ENCODE peak calls at places on chromosomes 6 and 20, in five cellular contexts. One of them, this sample, is unnamed. For H3K27me3, the result is how much of the 10 kb centered on the place peaks cover.

GRCh38 chr6:65399355-65400084 is 307.5 kb downstream of the EYS start:
- DNase-seq in PC-3: no peak
- DNase-seq in HCT116: no peak
- DNase-seq in astrocyte: no peak
- DNase-seq in SK-N-SH: no peak
- DNase-seq in this sample: no peak

GRCh38 chr6:138590796-138591709 is 91.8 kb upstream of the NHSL1 start:
- DNase-seq in PC-3: peak
- DNase-seq in HCT116: peak
- DNase-seq in astrocyte: no peak
- DNase-seq in SK-N-SH: peak
- DNase-seq in this sample: peak

GRCh38 chr20:11204926-11205768 is 531.3 kb upstream of the JAG1 start:
- DNase-seq in PC-3: peak
- DNase-seq in HCT116: peak
- DNase-seq in astrocyte: peak
- DNase-seq in SK-N-SH: peak
- DNase-seq in this sample: peak

GRCh38 chr20:33475381-33476160 is 14.3 kb upstream of the CBFA2T2 start:
- DNase-seq in PC-3: no peak
- DNase-seq in HCT116: no peak
- DNase-seq in astrocyte: no peak
- DNase-seq in SK-N-SH: no peak
- DNase-seq in this sample: peak

GRCh38 chr6:18405477-18406293 is 18.5 kb downstream of the RNF144B start:
- DNase-seq in PC-3: peak
- DNase-seq in HCT116: no peak
- DNase-seq in astrocyte: peak
- DNase-seq in SK-N-SH: no peak
- DNase-seq in this sample: no peak

GRCh38 chr20:48461351-48461750 is 366.4 kb downstream of the PREX1 start:
- DNase-seq in PC-3: no peak
- DNase-seq in HCT116: no peak
- DNase-seq in astrocyte: no peak
- DNase-seq in SK-N-SH: no peak
- DNase-seq in this sample: no peak

GRCh38 chr20:3459881-3460307 is 10.9 kb upstream of the ATRN start:
- DNase-seq in PC-3: no peak
- DNase-seq in HCT116: no peak
- DNase-seq in astrocyte: no peak
- DNase-seq in SK-N-SH: no peak
- DNase-seq in this sample: no peak

GRCh38 chr20:46939031-46939430 is 44.4 kb downstream of the EYA2 start:
- DNase-seq in PC-3: peak
- DNase-seq in HCT116: peak
- DNase-seq in astrocyte: no peak
- DNase-seq in SK-N-SH: peak
- DNase-seq in this sample: peak

GRCh38 chr6:15389759-15390723 is 144.2 kb downstream of the JARID2 start:
- DNase-seq in PC-3: peak
- DNase-seq in HCT116: peak
- DNase-seq in astrocyte: peak
- DNase-seq in SK-N-SH: peak
- DNase-seq in this sample: peak

GRCh38 chr6:54291146-54291545 is 17.1 kb upstream of the TINAG start:
- DNase-seq in PC-3: peak
- DNase-seq in HCT116: no peak
- DNase-seq in astrocyte: peak
- DNase-seq in SK-N-SH: no peak
- DNase-seq in this sample: no peak

DNA sequence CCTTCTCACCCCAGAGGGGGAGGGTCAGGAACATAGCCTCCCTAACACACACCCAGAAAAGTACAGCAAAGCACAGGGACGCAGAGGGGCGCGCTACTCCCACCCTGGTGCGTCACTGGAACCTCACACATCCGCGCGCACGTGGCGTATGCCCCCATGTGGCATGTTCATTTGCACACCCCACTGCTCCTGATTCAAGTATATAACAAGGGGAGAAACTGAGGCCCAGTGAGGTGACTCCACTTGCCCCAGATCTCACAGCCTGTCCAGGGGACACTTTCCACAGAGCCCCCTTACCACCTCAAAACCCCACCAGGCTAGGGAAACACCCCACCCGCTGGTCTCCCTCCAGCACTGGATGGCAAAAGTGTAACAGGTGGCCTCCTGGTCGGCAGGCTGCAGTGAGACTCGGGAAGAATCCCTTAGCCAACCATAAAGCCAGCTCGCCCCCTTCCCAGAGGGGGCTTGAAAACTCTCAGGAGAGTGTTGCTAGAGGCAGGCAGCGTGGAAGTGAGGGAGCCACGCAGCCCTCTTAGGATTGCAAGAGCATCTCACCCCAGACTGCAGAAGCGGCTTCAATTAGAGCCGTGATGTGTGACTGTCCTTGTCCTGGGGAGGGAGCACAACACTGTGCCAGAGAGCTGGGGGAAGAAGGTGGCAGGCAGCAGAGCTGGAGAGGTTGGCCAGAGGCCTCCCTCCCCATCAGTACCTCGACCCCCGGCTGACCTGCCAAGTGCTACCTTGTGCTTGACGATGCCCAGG is at the start of gene GRM4:
- DNase-seq in PC-3: no peak
- DNase-seq in HCT116: no peak
- DNase-seq in astrocyte: no peak
- DNase-seq in SK-N-SH: no peak
- DNase-seq in this sample: no peak
- H2AFZ ChIP-seq in PC-3: peak
- H2AFZ ChIP-seq in HCT116: no peak
- H2AFZ ChIP-seq in astrocyte: peak
- H2AFZ ChIP-seq in SK-N-SH: no peak
- H2AFZ ChIP-seq in this sample: peak

GRCh38 chr20:63015665-63016361 is 9.0 kb upstream of the BHLHE23 start:
- DNase-seq in PC-3: no peak
- DNase-seq in HCT116: no peak
- DNase-seq in astrocyte: no peak
- DNase-seq in SK-N-SH: no peak
- DNase-seq in this sample: peak
- H3K27me3 ChIP-seq in PC-3: half or more
- H3K27me3 ChIP-seq in HCT116: under half
- H3K27me3 ChIP-seq in astrocyte: under half
- H3K27me3 ChIP-seq in SK-N-SH: half or more
- H3K27me3 ChIP-seq in this sample: under half

DNA sequence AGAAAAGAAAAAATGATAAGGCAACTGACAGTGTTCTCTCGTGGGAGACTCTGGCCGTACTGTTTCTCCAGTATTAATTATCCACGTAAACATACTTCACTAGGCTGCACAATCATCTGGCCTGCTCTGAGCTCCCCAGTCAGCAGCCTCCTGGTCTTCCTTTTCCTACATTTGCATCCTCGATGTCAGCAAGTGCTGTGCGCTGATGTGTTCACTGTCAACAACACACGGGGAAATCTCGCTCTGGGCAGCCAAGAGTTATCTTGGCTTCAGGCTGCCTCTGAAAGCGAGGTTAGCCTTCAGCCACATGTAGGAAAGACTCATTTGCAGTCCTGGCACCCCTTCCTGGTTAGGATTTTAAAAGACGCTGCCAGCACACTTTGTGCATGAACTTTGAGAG is 460.6 kb upstream of the ARID1B start:
- DNase-seq in PC-3: no peak
- DNase-seq in HCT116: no peak
- DNase-seq in astrocyte: no peak
- DNase-seq in SK-N-SH: no peak
- DNase-seq in this sample: no peak
- TF ChIP-seq CTCF in PC-3: no peak
- TF ChIP-seq CTCF in HCT116: no peak
- TF ChIP-seq CTCF in astrocyte: no peak
- TF ChIP-seq CTCF in SK-N-SH: no peak
- TF ChIP-seq CTCF in this sample: no peak

DNA sequence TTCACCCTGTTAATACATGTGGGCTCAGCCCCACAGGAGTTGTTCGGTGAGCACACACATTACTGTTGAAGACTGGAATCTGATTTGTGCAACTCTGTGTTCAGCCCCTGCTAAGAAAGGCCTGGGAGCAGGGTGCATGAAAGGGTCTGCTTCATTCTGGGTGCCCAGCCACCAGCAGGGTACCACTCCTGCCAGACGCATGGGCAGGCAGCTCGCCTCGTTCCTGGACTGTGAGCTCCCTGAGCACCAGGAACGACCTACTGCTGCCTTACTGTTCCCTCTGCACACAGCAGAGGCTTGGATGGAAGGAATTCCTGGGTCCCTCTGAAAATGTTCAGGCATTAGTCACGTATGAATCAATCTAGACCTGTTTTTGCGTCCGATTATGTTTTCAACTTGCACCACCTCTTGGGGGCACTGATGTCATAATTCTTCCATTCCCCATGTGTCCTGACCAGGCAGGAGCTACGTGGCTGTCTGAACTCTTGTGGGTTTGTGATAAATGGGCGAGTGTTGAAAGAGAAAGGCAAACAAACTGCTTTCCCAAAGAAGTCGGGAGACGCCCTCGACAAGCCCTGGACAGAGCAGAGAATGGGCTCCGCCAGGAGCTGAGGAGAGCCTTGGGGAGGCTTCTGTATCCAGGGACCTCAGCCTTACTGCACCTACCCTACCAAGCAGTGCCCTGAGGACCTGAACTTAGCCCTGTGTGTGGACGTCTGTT is 123.9 kb downstream of the LY86 start:
- DNase-seq in PC-3: peak
- DNase-seq in HCT116: peak
- DNase-seq in astrocyte: peak
- DNase-seq in SK-N-SH: no peak
- DNase-seq in this sample: no peak
- H2AFZ ChIP-seq in PC-3: peak
- H2AFZ ChIP-seq in HCT116: peak
- H2AFZ ChIP-seq in astrocyte: peak
- H2AFZ ChIP-seq in SK-N-SH: no peak
- H2AFZ ChIP-seq in this sample: peak

DNA sequence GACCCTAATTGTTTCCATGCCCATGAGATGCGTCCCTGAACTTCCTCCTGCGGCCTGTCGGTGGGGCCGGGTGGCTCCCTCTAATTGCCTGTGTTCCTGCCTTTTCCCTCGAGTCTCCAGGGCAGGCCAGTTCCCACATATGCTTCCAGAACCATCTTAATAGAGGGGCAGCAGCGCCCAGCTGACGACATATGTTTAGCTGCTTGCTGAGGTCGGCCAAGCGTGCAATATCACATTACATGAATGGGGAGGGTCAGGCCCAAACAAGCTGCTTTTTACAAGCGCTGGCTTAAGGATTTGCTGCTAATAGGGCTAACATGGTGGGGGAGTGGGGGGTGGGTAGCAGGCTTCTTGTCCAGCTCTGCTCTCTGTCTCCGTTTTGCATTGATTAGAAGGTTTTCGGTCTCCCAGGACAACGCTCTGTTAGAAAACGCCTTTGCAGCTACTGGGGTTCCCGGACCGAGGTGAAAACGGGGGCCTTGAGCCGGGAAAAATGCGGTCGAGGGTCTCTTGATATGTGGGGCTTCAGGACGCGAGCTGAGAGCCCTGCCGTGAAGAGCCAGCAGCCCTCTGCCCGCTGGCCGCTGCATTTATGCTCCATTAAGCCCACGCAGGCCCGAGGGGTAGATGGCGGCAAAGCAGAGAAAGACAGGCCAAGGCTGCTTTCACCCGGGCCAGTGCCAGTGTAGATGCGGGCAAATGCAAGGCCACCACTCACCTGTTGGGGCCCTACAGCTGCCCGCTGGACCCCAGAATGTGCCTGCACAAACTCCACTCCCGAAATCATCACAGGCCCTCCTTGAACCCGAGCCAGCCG is 308.5 kb downstream of the BMP7 start:
- DNase-seq in PC-3: no peak
- DNase-seq in HCT116: no peak
- DNase-seq in astrocyte: peak
- DNase-seq in SK-N-SH: peak
- DNase-seq in this sample: peak
- H3K27me3 ChIP-seq in PC-3: under half
- H3K27me3 ChIP-seq in HCT116: under half
- H3K27me3 ChIP-seq in astrocyte: under half
- H3K27me3 ChIP-seq in SK-N-SH: under half
- H3K27me3 ChIP-seq in this sample: under half

This sample was measured in GM23338.